ENCODE peak calls at places on chromosomes 13 and 19, in four cellular contexts. W is GM12878, X is HepG2, Z is K562. D is an unnamed sample.

GRCh38 chr13:99385161-99385560 is 78.0 kb upstream of the GPR183 start:
- DNase-seq in W (no peak), Z (no peak), X (no peak), D (no peak)

GRCh38 chr19:31349160-31349881 is at the start of gene TSHZ3:
- DNase-seq in W (no peak), Z (peak), X (no peak), D (peak)

GRCh38 chr19:57978586-57979289 is 4.4 kb upstream of the C19orf18 start:
- DNase-seq in W (no peak), Z (no peak), X (no peak), D (peak)

GRCh38 chr19:4970558-4971423 is 1.9 kb downstream of the KDM4B start:
- DNase-seq in X (peak), Z (peak), W (no peak), D (peak)

GRCh38 chr19:14368011-14368513 is 13.2 kb upstream of the ADGRE5 start:
- DNase-seq in Z (no peak), X (no peak), W (no peak), D (no peak)

GRCh38 chr13:75437582-75438318 is 44.2 kb downstream of the TBC1D4 start:
- DNase-seq in Z (peak), W (no peak), X (no peak), D (no peak)

GRCh38 chr13:113669871-113670341 is 2.9 kb downstream of the GRK1 start:
- DNase-seq in W (no peak), X (no peak), Z (no peak), D (no peak)

GRCh38 chr13:64130600-64130999 is 2715.0 kb upstream of the PCDH20 start:
- DNase-seq in Z (no peak), X (no peak), W (no peak), D (no peak)

GRCh38 chr19:46546194-46546896 is 50.7 kb upstream of the PNMA8B start:
- DNase-seq in Z (peak), W (no peak), X (peak), D (peak)

GRCh38 chr19:5041168-5042038 is 72.5 kb downstream of the KDM4B start:
- DNase-seq in Z (no peak), W (no peak), X (no peak), D (no peak)

GRCh38 chr13:99119686-99120085 is 81.0 kb upstream of the UBAC2 start:
- DNase-seq in X (no peak), W (no peak), Z (no peak), D (no peak)

GRCh38 chr13:92197669-92198068 is 799.2 kb downstream of the GPC5 start:
- DNase-seq in X (no peak), Z (no peak), W (no peak), D (no peak)

GRCh38 chr13:20351279-20352022 is 119.3 kb upstream of the GJB6 start:
- DNase-seq in X (no peak), Z (no peak), W (no peak), D (no peak)

GRCh38 chr19:2982983-2983350 is 5.6 kb downstream of the TLE6 start:
- DNase-seq in W (no peak), X (no peak), Z (no peak), D (no peak)

GRCh38 chr19:48560095-48560530 is 8.1 kb downstream of the SULT2B1 start:
- DNase-seq in X (peak), W (no peak), Z (peak), D (peak)

GRCh38 chr13:48653074-48654054 is at the start of gene CYSLTR2:
- DNase-seq in Z (no peak), W (peak), X (no peak), D (peak)

GRCh38 chr13:112943309-112944125 is 25.5 kb upstream of the MCF2L start:
- DNase-seq in X (no peak), W (no peak), Z (no peak), D (peak)

GRCh38 chr19:33368074-33368864 is 5.2 kb upstream of the CEBPG start:
- DNase-seq in W (no peak), Z (no peak), X (no peak), D (no peak)

GRCh38 chr13:22128413-22129198 is 457.7 kb downstream of the FGF9 start:
- DNase-seq in X (no peak), Z (no peak), W (no peak), D (no peak)

GRCh38 chr13:30268673-30269072 is 38.7 kb downstream of the KATNAL1 start:
- DNase-seq in X (no peak), W (no peak), Z (no peak), D (no peak)

GRCh38 chr13:73513751-73514150 is 454.9 kb downstream of the KLF5 start:
- DNase-seq in X (no peak), Z (no peak), W (no peak), D (no peak)

GRCh38 chr19:44588753-44589112 is 24.6 kb upstream of the IGSF23 start:
- DNase-seq in Z (no peak), X (no peak), W (no peak), D (no peak)

GRCh38 chr19:48676887-48677286 is 4.1 kb upstream of the NTN5 start:
- DNase-seq in W (no peak), X (no peak), Z (no peak), D (no peak)

GRCh38 chr19:23402388-23402787 is 7.1 kb upstream of the ZNF91 start:
- DNase-seq in W (no peak), Z (no peak), X (no peak), D (no peak)

GRCh38 chr19:5585461-5586299 is 17.9 kb upstream of the TINCR start:
- DNase-seq in Z (peak), W (no peak), X (no peak), D (peak)

GRCh38 chr13:68046900-68047299 is 816.8 kb upstream of the PCDH9 start:
- DNase-seq in Z (no peak), X (no peak), W (no peak), D (no peak)
- TF ChIP-seq REST in Z (no peak), X (no peak), W (no peak), D (no peak)

DNA sequence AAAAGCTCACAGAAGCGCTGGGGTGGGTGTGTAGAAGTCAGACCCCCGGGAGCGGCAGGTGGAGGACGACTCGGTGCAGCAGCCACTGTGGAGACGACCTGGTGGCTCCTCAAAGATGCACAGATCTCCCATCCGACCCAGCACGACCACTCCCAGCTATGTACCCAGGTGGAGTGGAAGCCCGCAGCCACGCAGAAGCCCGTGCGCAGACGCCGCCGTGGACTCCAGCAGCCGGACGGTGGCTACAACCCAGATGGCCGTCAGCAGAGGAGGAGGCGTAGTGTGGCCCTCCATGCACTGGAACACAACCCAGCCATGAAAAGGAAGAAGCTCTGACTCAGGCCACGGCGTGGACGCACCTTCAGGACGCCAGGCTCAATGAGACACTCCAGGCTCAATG is 21.7 kb downstream of the CSNK1G2 start:
- DNase-seq in X (no peak), W (no peak), Z (no peak), D (no peak)
- TF ChIP-seq JUNB in X (no peak), W (no peak), Z (no peak), D (no peak)

GRCh38 chr19:8213827-8214672 is 4.9 kb downstream of the CERS4 start:
- DNase-seq in W (no peak), X (peak), Z (no peak), D (no peak)

GRCh38 chr19:8215783-8216182 is 6.6 kb downstream of the CERS4 start:
- DNase-seq in X (no peak), W (no peak), Z (no peak), D (no peak)

GRCh38 chr19:8216357-8216756 is 7.2 kb downstream of the CERS4 start:
- DNase-seq in X (no peak), W (no peak), Z (no peak), D (no peak)

GRCh38 chr19:8212916-8213315 is 3.7 kb downstream of the CERS4 start:
- DNase-seq in Z (no peak), X (no peak), W (no peak), D (no peak)

GRCh38 chr19:8214802-8215201 is 5.6 kb downstream of the CERS4 start:
- DNase-seq in X (no peak), Z (no peak), W (no peak), D (no peak)
- TF ChIP-seq CREB1 in X (no peak), Z (no peak), W (no peak), D (no peak)

DNA sequence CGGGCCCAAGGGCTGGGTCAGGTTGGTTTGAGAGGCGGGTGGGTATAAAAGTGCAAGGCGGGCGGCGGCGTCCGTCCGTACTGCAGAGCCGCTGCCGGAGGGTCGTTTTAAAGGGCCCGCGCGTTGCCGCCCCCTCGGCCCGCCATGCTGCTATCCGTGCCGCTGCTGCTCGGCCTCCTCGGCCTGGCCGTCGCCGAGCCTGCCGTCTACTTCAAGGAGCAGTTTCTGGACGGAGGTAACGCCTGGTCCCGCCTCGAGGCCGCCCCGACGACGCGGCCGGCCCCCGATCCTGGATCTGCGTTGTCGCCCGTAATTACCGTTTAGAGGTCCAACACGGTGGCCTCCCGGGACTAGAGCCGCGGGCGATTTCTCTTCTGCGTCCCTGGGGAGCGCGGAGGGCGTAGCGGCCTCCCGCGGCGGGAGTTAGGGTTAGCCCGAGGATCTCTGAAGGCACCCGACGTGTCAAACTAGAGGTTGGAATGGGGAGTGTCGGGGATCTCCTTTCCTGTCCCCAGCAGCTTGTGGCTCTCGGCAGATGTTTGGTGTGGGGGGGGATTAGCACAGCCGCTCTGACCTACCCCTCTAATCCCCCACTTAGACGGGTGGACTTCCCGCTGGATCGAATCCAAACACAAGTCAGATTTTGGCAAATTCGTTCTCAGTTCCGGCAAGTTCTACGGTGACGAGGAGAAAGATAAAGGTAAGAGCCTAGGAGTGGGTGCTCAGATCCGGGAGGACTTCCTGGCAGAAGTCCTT is at the start of gene CALR:
- DNase-seq in Z (peak), X (no peak), W (no peak), D (no peak)
- TF ChIP-seq REST in Z (no peak), X (peak), W (no peak), D (no peak)

GRCh38 chr13:107999751-108000150 is 215.6 kb downstream of the LIG4 start:
- DNase-seq in X (no peak), W (no peak), Z (peak), D (no peak)

GRCh38 chr13:108006619-108007018 is 208.7 kb downstream of the LIG4 start:
- DNase-seq in Z (peak), W (no peak), X (no peak), D (peak)

GRCh38 chr13:108005231-108005630 is 210.1 kb downstream of the LIG4 start:
- DNase-seq in W (no peak), X (no peak), Z (no peak), D (no peak)

GRCh38 chr13:108000998-108001397 is 214.3 kb downstream of the LIG4 start:
- DNase-seq in W (no peak), Z (peak), X (no peak), D (no peak)

DNA sequence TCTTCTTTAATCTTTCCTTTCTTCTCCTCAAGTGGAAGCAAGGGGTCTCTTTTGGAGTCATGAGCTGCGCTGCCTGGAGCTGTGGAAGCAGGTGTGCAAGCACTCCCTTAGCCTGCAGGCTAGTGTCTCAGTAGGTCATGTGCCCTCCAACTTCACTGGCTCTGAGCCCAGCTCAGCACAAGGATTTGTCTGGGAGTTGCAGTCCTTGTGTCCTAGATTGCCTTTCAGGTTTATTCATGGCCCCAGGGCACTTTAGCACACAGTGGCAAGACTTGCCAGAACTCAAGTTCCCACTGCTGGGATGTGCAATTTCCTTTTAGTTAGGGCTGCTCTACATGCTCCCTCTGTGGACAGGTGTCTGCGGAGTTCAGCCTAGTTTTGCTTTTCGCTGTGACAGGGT is 211.7 kb downstream of the LIG4 start:
- DNase-seq in W (no peak), Z (peak), X (no peak), D (no peak)
- TF ChIP-seq JUNB in W (no peak), Z (no peak), X (no peak), D (no peak)

GRCh38 chr19:9306443-9306842 is 3.2 kb downstream of the ZNF699 start:
- DNase-seq in X (no peak), W (no peak), Z (no peak), D (no peak)
- TF ChIP-seq CREB1 in X (no peak), W (no peak), Z (no peak), D (no peak)

DNA sequence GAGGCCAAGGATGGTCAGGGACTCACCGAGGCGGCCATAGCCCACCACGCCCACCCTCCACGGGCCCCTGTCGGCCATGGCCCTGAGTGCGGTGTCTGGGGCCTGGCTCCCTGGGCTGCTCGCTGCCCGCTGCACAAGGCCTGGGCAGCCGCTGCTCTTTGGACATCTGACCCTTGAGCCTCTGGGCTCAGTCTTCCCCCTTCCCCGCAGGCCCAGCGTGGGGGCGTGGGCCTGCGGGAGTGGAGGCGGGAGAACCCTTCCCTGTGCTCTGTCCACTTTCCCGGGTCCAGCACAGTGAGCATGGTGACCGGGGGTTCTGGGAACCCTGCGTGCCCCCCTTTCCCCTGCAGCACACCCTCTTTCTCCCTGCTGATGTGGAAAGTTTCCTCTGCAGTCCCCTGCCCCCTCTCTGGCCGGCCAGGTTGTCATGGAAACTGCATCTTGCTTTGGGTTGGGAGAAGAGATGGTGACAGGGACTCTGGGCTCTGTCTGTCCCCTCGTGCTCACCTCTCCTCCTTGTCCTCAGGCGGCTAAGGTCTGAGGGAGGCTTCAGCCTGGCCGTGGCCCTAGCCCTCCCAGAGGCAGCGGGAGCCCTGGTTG is at the start of gene ASPDH:
- DNase-seq in Z (peak), W (no peak), X (no peak), D (no peak)
- TF ChIP-seq REST in Z (no peak), W (no peak), X (no peak), D (no peak)

D was measured in GM23338.